ENCODE peak calls at places on chromosome 20, in five cellular contexts. J is NCI-H460, A is foreskin keratinocyte, K is colonic mucosa, Y is tibial nerve. G is an unnamed sample.

GRCh38 chr20:33242319-33243100 is 6.7 kb downstream of the BPIFA1 start:
- DNase-seq in J (no peak), A (no peak), K (no peak), Y (no peak), G (no peak)

GRCh38 chr20:34675993-34676641 is 775 bp downstream of the PIGU start:
- DNase-seq in J (no peak), A (no peak), K (no peak), Y (no peak), G (no peak)

GRCh38 chr20:57013741-57014140 is 252.7 kb downstream of the BMP7 start:
- DNase-seq in J (no peak), A (no peak), K (no peak), Y (no peak), G (no peak)

GRCh38 chr20:61677928-61678327 is 387.8 kb downstream of the TAF4 start:
- DNase-seq in J (no peak), A (no peak), K (no peak), Y (no peak), G (no peak)

GRCh38 chr20:8399963-8400362 is 267.9 kb downstream of the PLCB1 start:
- DNase-seq in J (no peak), A (no peak), K (no peak), Y (no peak), G (peak)

GRCh38 chr20:41889125-41889870 is 271.1 kb upstream of the CHD6 start:
- DNase-seq in J (no peak), A (no peak), K (no peak), Y (peak), G (peak)

GRCh38 chr20:14062786-14063185 is 67.5 kb downstream of the MACROD2 start:
- DNase-seq in J (no peak), A (no peak), K (no peak), Y (no peak), G (no peak)

GRCh38 chr20:10651227-10651990 is 22.4 kb downstream of the JAG1 start:
- DNase-seq in J (no peak), A (no peak), K (no peak), Y (peak), G (peak)

GRCh38 chr20:6708010-6708409 is 59.5 kb upstream of the BMP2 start:
- DNase-seq in J (no peak), A (peak), K (peak), Y (peak), G (no peak)

GRCh38 chr20:22403860-22404608 is 180.3 kb downstream of the FOXA2 start:
- DNase-seq in J (no peak), A (no peak), K (peak), Y (no peak), G (no peak)

GRCh38 chr20:38883081-38883980 is 42.9 kb upstream of the FAM83D start:
- DNase-seq in J (no peak), A (no peak), K (no peak), Y (no peak), G (no peak)

GRCh38 chr20:35174458-35175216 is 2.8 kb downstream of the PROCR start:
- DNase-seq in J (no peak), A (no peak), K (peak), Y (no peak), G (no peak)

GRCh38 chr20:51735728-51736600 is 32.2 kb downstream of the ATP9A start:
- DNase-seq in J (no peak), A (no peak), K (peak), Y (no peak), G (no peak)

GRCh38 chr20:17835941-17836861 is 132.4 kb downstream of the SNX5 start:
- DNase-seq in J (no peak), A (no peak), K (no peak), Y (peak), G (no peak)

GRCh38 chr20:51434556-51435256 is 107.8 kb downstream of the NFATC2 start:
- DNase-seq in J (peak), A (peak), K (no peak), Y (no peak), G (no peak)